ENCODE peak calls at places on chromosomes 3 and 15, in eight cellular contexts. Y is activated T-cell treated with anti-CD3 and anti-CD28 coated beads for 1 hour; N is colonic mucosa; A is PC-9; U is CD8-positive, alpha-beta T cell; V is NT2/D1; W is adipocyte; R is amniotic stem cell. E is an unnamed sample.
A peak's percentile ranks its signal among the peaks of the same experiment; 100 is the strongest.

GRCh38 chr15:98321916-98322315 is 326.4 kb upstream of the IGF1R start:
- DNase-seq in Y (no peak), N (no peak), A (no peak), U (no peak), V (no peak), W (peak; percentile 1), R (no peak), E (no peak)

GRCh38 chr15:42094512-42094963 is at the start of gene PLA2G4D:
- DNase-seq in Y (no peak), N (peak; percentile 43), A (peak; percentile 38), U (no peak), V (no peak), W (no peak), R (no peak), E (no peak)

GRCh38 chr3:126180477-126181397 is at the start of gene ALDH1L1:
- DNase-seq in Y (no peak), N (peak; percentile 76), A (peak; percentile 72), U (no peak), V (peak; percentile 33), W (peak; percentile 53), R (no peak), E (peak; percentile 58)

GRCh38 chr15:93217343-93217742 is 128.3 kb upstream of the RGMA start:
- DNase-seq in Y (no peak), N (no peak), A (no peak), U (no peak), V (no peak), W (no peak), R (no peak), E (no peak)

GRCh38 chr3:174931473-174931872 is 72.3 kb downstream of the NAALADL2 start:
- DNase-seq in Y (no peak), N (no peak), A (no peak), U (no peak), V (no peak), W (peak; percentile 30), R (no peak), E (no peak)

GRCh38 chr3:106305882-106306445 is 437.2 kb upstream of the CBLB start:
- DNase-seq in Y (no peak), N (no peak), A (no peak), U (no peak), V (no peak), W (no peak), R (no peak), E (no peak)

GRCh38 chr3:30286007-30286669 is 320.3 kb upstream of the TGFBR2 start:
- DNase-seq in Y (no peak), N (peak; percentile 66), A (peak; percentile 37), U (no peak), V (no peak), W (peak; percentile 79), R (peak; percentile 32), E (no peak)

GRCh38 chr3:196639517-196640500 is at the start of gene NRROS:
- DNase-seq in Y (peak; percentile 55), N (peak; percentile 66), A (peak; percentile 43), U (peak; percentile 52), V (peak; percentile 50), W (peak; percentile 64), R (peak; percentile 9), E (peak; percentile 30)

GRCh38 chr3:118823626-118824025 is 211.0 kb downstream of the IGSF11 start:
- DNase-seq in Y (no peak), N (no peak), A (no peak), U (no peak), V (no peak), W (no peak), R (no peak), E (no peak)

GRCh38 chr3:13714251-13714916 is 165.5 kb downstream of the FBLN2 start:
- DNase-seq in Y (no peak), N (no peak), A (no peak), U (no peak), V (no peak), W (no peak), R (no peak), E (no peak)

GRCh38 chr3:32109256-32109655 is 2.8 kb downstream of the GPD1L start:
- DNase-seq in Y (no peak), N (peak; percentile 72), A (no peak), U (no peak), V (no peak), W (peak; percentile 75), R (no peak), E (no peak)

GRCh38 chr3:45110185-45110833 is 35.9 kb downstream of the CDCP1 start:
- DNase-seq in Y (no peak), N (peak; percentile 84), A (no peak), U (peak; percentile 12), V (no peak), W (no peak), R (no peak), E (no peak)

GRCh38 chr3:136733317-136733833 is 18.8 kb downstream of the STAG1 start:
- DNase-seq in Y (no peak), N (no peak), A (no peak), U (no peak), V (no peak), W (no peak), R (no peak), E (no peak)

GRCh38 chr3:48119495-48120193 is 68.6 kb downstream of the CDC25A start:
- DNase-seq in Y (no peak), N (peak; percentile 27), A (no peak), U (no peak), V (no peak), W (peak; percentile 66), R (no peak), E (no peak)

GRCh38 chr15:70383856-70384255 is 286.1 kb upstream of the TLE3 start:
- DNase-seq in Y (no peak), N (no peak), A (no peak), U (no peak), V (no peak), W (no peak), R (no peak), E (no peak)

GRCh38 chr3:111151438-111151837 is 79.8 kb downstream of the NECTIN3 start:
- DNase-seq in Y (no peak), N (no peak), A (peak; percentile 86), U (no peak), V (peak; percentile 39), W (peak; percentile 53), R (peak; percentile 17), E (no peak)

GRCh38 chr3:124926426-124927116 is 8.0 kb downstream of the MUC13 start:
- DNase-seq in Y (no peak), N (no peak), A (no peak), U (no peak), V (no peak), W (no peak), R (no peak), E (no peak)